ENCODE peak calls at places on chromosomes 1 and 21, in four cellular contexts. R is esophagus squamous epithelium; H is GM23338; N is CD8-positive, alpha-beta memory T cell. V is an unnamed sample.

GRCh38 chr1:169127305-169127704 is 20.8 kb downstream of the ATP1B1 start:
- DNase-seq in R (no peak), H (no peak), N (no peak), V (no peak)

GRCh38 chr1:30911061-30911954 is 2.8 kb upstream of the SDC3 start:
- DNase-seq in R (peak), H (peak), N (peak), V (peak)

GRCh38 chr1:180675586-180675985 is 43.8 kb downstream of the XPR1 start:
- DNase-seq in R (no peak), H (no peak), N (no peak), V (no peak)

GRCh38 chr1:89022167-89022959 is at the start of gene GBP3:
- DNase-seq in R (no peak), H (no peak), N (peak), V (peak)

GRCh38 chr1:108813326-108813725 is 43.6 kb downstream of the AKNAD1 start:
- DNase-seq in R (no peak), H (no peak), N (no peak), V (no peak)

GRCh38 chr1:94539496-94539895 is 2.1 kb downstream of the F3 start:
- DNase-seq in R (no peak), H (no peak), N (no peak), V (no peak)

GRCh38 chr1:7755448-7755847 is 15.6 kb upstream of the VAMP3 start:
- DNase-seq in R (no peak), H (peak), N (no peak), V (no peak)

GRCh38 chr21:17454315-17455027 is 58.4 kb upstream of the CXADR start:
- DNase-seq in R (no peak), H (peak), N (no peak), V (no peak)

GRCh38 chr1:156691665-156692408 is 13.5 kb downstream of the CRABP2 start:
- DNase-seq in R (no peak), H (peak), N (no peak), V (peak)

GRCh38 chr1:173733912-173734311 is 19.1 kb downstream of the KLHL20 start:
- DNase-seq in R (no peak), H (no peak), N (no peak), V (no peak)

GRCh38 chr1:226575436-226576390 is 27.1 kb downstream of the STUM start:
- DNase-seq in R (no peak), H (no peak), N (no peak), V (no peak)

GRCh38 chr1:229596961-229597699 is 28.8 kb downstream of the TAF5L start:
- DNase-seq in R (no peak), H (no peak), N (no peak), V (no peak)

GRCh38 chr1:243710467-243710866 is 139.6 kb downstream of the AKT3 start:
- DNase-seq in R (no peak), H (no peak), N (no peak), V (no peak)

GRCh38 chr1:243598433-243598832 is 251.6 kb downstream of the AKT3 start:
- DNase-seq in R (no peak), H (no peak), N (peak), V (peak)

GRCh38 chr1:38474738-38475623 is 384.6 kb downstream of the RRAGC start:
- DNase-seq in R (no peak), H (peak), N (no peak), V (no peak)

GRCh38 chr1:11550664-11551283 is 71.8 kb downstream of the DISP3 start:
- DNase-seq in R (no peak), H (peak), N (no peak), V (no peak)

GRCh38 chr1:40044065-40044575 is 3.6 kb downstream of the CAP1 start:
- DNase-seq in R (no peak), H (no peak), N (no peak), V (no peak)
- H3K27ac ChIP-seq in R (peak), H (no peak), N (peak), V (peak)

DNA sequence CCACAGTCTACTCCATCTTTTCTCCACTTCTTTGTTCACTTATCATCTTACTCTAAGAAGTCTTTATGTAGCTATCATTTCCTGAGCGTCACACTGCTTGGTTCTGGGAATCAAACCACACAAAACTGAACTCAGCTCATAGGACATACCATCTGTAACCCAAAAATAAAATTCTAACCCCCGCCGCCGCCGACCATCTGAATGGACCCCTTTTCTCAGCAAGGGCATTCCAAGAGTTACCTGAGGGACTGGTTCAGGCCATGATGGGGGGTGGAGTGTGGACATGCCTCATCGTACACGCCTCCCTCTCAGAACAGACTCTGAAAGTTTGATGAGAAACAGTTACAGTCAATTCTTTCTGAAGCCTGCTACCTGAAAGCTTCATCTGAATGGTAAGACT is 12.6 kb upstream of the CHI3L2 start:
- DNase-seq in R (no peak), H (no peak), N (peak), V (no peak)
- H3K27ac ChIP-seq in R (peak), H (no peak), N (no peak), V (peak)

GRCh38 chr1:98340511-98340910 is 321.0 kb upstream of the SNX7 start:
- DNase-seq in R (no peak), H (no peak), N (no peak), V (no peak)
- H3K27ac ChIP-seq in R (no peak), H (no peak), N (no peak), V (no peak)

GRCh38 chr1:183043254-183043653 is 20.0 kb downstream of the LAMC1 start:
- DNase-seq in R (no peak), H (no peak), N (no peak), V (no peak)
- H3K27ac ChIP-seq in R (peak), H (no peak), N (no peak), V (no peak)

GRCh38 chr1:183239793-183240625 is 53.9 kb downstream of the LAMC2 start:
- DNase-seq in R (no peak), H (no peak), N (no peak), V (no peak)
- H3K27ac ChIP-seq in R (peak), H (no peak), N (no peak), V (peak)

GRCh38 chr1:231040019-231040799 is at the start of gene FAM89A:
- DNase-seq in R (no peak), H (peak), N (peak), V (no peak)
- H3K27ac ChIP-seq in R (peak), H (no peak), N (no peak), V (no peak)

GRCh38 chr1:208242829-208243521 is 1.2 kb downstream of the PLXNA2 start:
- DNase-seq in R (no peak), H (peak), N (no peak), V (no peak)

GRCh38 chr1:208241541-208241940 is 2.6 kb downstream of the PLXNA2 start:
- DNase-seq in R (no peak), H (no peak), N (no peak), V (no peak)

GRCh38 chr1:208240698-208241355 is 3.4 kb downstream of the PLXNA2 start:
- DNase-seq in R (no peak), H (no peak), N (no peak), V (no peak)

GRCh38 chr1:208243522-208243850 is 698 bp downstream of the PLXNA2 start:
- DNase-seq in R (no peak), H (peak), N (no peak), V (no peak)

GRCh38 chr1:208242186-208242585 is 2.0 kb downstream of the PLXNA2 start:
- DNase-seq in R (no peak), H (no peak), N (no peak), V (no peak)
- H3K27ac ChIP-seq in R (peak), H (no peak), N (no peak), V (no peak)

GRCh38 chr1:178560871-178561376 is 48.0 kb downstream of the TEX35 start:
- DNase-seq in R (no peak), H (no peak), N (no peak), V (no peak)
- H3K27ac ChIP-seq in R (no peak), H (no peak), N (no peak), V (no peak)

GRCh38 chr1:201559679-201560162 is 20.8 kb downstream of the NAV1 start:
- DNase-seq in R (no peak), H (peak), N (peak), V (peak)
- H3K27ac ChIP-seq in R (peak), H (no peak), N (no peak), V (no peak)

V was measured in epithelial cell of prostate.